ENCODE peak calls at places on chromosomes 11 and 22, in five cellular contexts. C is Kasumi-1, Q is fibroblast of the aortic adventitia, B is AG08396, L is colonic mucosa. K is an unnamed sample.

GRCh38 chr22:24592144-24592845 is 578 bp downstream of the LRRC75B start:
- DNase-seq in C (no peak), Q (peak), B (peak), L (no peak), K (no peak)

GRCh38 chr11:45193695-45194094 is 47.3 kb downstream of the PRDM11 start:
- DNase-seq in C (no peak), Q (no peak), B (no peak), L (no peak), K (no peak)

GRCh38 chr11:81449588-81450155 is 1284.0 kb downstream of the FAM181B start:
- DNase-seq in C (no peak), Q (no peak), B (no peak), L (no peak), K (no peak)

GRCh38 chr11:637593-638507 is 781 bp downstream of the DRD4 start:
- DNase-seq in C (no peak), Q (no peak), B (no peak), L (no peak), K (no peak)

GRCh38 chr11:68948948-68949347 is 31.8 kb downstream of the MRGPRD start:
- DNase-seq in C (no peak), Q (no peak), B (no peak), L (no peak), K (no peak)

GRCh38 chr22:36331306-36331911 is 56.4 kb downstream of the MYH9 start:
- DNase-seq in C (peak), Q (peak), B (peak), L (peak), K (no peak)

GRCh38 chr11:87743002-87743401 is 432.2 kb downstream of the RAB38 start:
- DNase-seq in C (peak), Q (no peak), B (no peak), L (no peak), K (no peak)

GRCh38 chr22:22938672-22939536 is 51.3 kb downstream of the IGLL5 start:
- DNase-seq in C (no peak), Q (no peak), B (no peak), L (no peak), K (no peak)

GRCh38 chr11:65416341-65417185 is 6.0 kb upstream of the NEAT1 start:
- DNase-seq in C (peak), Q (peak), B (peak), L (peak), K (peak)

GRCh38 chr11:60782393-60783140 is 2.6 kb upstream of the MS4A10 start:
- DNase-seq in C (no peak), Q (no peak), B (no peak), L (no peak), K (no peak)

GRCh38 chr11:101390539-101390938 is 193.3 kb downstream of the TRPC6 start:
- DNase-seq in C (peak), Q (peak), B (no peak), L (no peak), K (no peak)

GRCh38 chr11:30635401-30635989 is 49.3 kb upstream of the MPPED2 start:
- DNase-seq in C (no peak), Q (no peak), B (no peak), L (no peak), K (no peak)

GRCh38 chr22:25170426-25170980 is 29.2 kb upstream of the CRYBB3 start:
- DNase-seq in C (no peak), Q (no peak), B (no peak), L (no peak), K (no peak)

GRCh38 chr11:66268953-66269906 is 791 bp downstream of the RAB1B start:
- DNase-seq in C (peak), Q (peak), B (peak), L (no peak), K (no peak)

GRCh38 chr22:19582033-19582693 is 58.0 kb upstream of the CLDN5 start:
- DNase-seq in C (no peak), Q (no peak), B (no peak), L (no peak), K (no peak)

GRCh38 chr11:40337118-40337517 is 1122.3 kb downstream of the LRRC4C start:
- DNase-seq in C (no peak), Q (no peak), B (no peak), L (no peak), K (no peak)

GRCh38 chr22:20319041-20319744 is 667 bp downstream of the DGCR6L start:
- DNase-seq in C (peak), Q (peak), B (peak), L (no peak), K (no peak)

GRCh38 chr11:46127150-46127638 is 5.9 kb upstream of the PHF21A start:
- DNase-seq in C (peak), Q (peak), B (peak), L (peak), K (peak)

GRCh38 chr22:29167032-29167911 is 38.4 kb upstream of the EMID1 start:
- DNase-seq in C (peak), Q (no peak), B (no peak), L (no peak), K (no peak)

GRCh38 chr11:1168256-1168655 is 10.5 kb downstream of the MUC5AC start:
- DNase-seq in C (no peak), Q (no peak), B (no peak), L (no peak), K (no peak)

GRCh38 chr11:91248199-91248807 is 976.3 kb upstream of the FAT3 start:
- DNase-seq in C (peak), Q (peak), B (no peak), L (peak), K (no peak)

GRCh38 chr22:38017272-38017920 is 33.0 kb upstream of the SOX10 start:
- DNase-seq in C (peak), Q (peak), B (peak), L (peak), K (no peak)

GRCh38 chr22:27377901-27378300 is 423.7 kb downstream of the MN1 start:
- DNase-seq in C (no peak), Q (no peak), B (no peak), L (peak), K (no peak)

GRCh38 chr22:44033689-44034088 is 9.6 kb downstream of the PARVB start:
- DNase-seq in C (no peak), Q (no peak), B (no peak), L (no peak), K (no peak)

GRCh38 chr22:49555526-49555925 is 272.1 kb downstream of the BRD1 start:
- DNase-seq in C (no peak), Q (no peak), B (no peak), L (no peak), K (no peak)

GRCh38 chr11:27514558-27514957 is 8.0 kb upstream of the LIN7C start:
- DNase-seq in C (no peak), Q (peak), B (peak), L (no peak), K (peak)

GRCh38 chr11:12692238-12693074 is 18.2 kb downstream of the TEAD1 start:
- DNase-seq in C (no peak), Q (peak), B (peak), L (peak), K (no peak)

GRCh38 chr11:103471546-103471945 is 362.3 kb downstream of the DYNC2H1 start:
- DNase-seq in C (no peak), Q (no peak), B (no peak), L (no peak), K (no peak)

GRCh38 chr11:91804057-91804456 is 420.6 kb upstream of the FAT3 start:
- DNase-seq in C (no peak), Q (no peak), B (no peak), L (no peak), K (no peak)

GRCh38 chr11:134412508-134413333 is 679 bp upstream of the B3GAT1 start:
- DNase-seq in C (no peak), Q (no peak), B (peak), L (no peak), K (peak)

GRCh38 chr11:46332568-46333128 is 14.6 kb upstream of the DGKZ start:
- DNase-seq in C (no peak), Q (no peak), B (no peak), L (no peak), K (no peak)

GRCh38 chr11:12276356-12276755 is 101.0 kb upstream of the PARVA start:
- DNase-seq in C (no peak), Q (no peak), B (no peak), L (no peak), K (no peak)

GRCh38 chr11:85947431-85948272 is 92.5 kb downstream of the CCDC83 start:
- DNase-seq in C (peak), Q (peak), B (peak), L (no peak), K (peak)

GRCh38 chr11:103294516-103294915 is 185.3 kb downstream of the DYNC2H1 start:
- DNase-seq in C (no peak), Q (no peak), B (no peak), L (no peak), K (no peak)

GRCh38 chr11:79400717-79401330 is 40.0 kb downstream of the TENM4 start:
- DNase-seq in C (peak), Q (peak), B (peak), L (peak), K (no peak)

GRCh38 chr22:46604306-46604690 is 15.9 kb upstream of the GRAMD4 start:
- DNase-seq in C (peak), Q (no peak), B (no peak), L (no peak), K (no peak)

K was measured in H54.